ENCODE peak calls at places on chromosome 22, in nine cellular contexts. One of them, this sample, is unnamed.

GRCh38 chr22:39306456-39307361 is 12.7 kb downstream of the RPL3 start:
- DNase-seq in sigmoid colon: no peak
- DNase-seq in CD4-positive, CD25-positive, alpha-beta regulatory T cell: peak; percentile 38
- DNase-seq in IMR-90: no peak
- DNase-seq in CD8-positive, alpha-beta T cell: no peak
- DNase-seq in lung: no peak
- DNase-seq in small intestine: no peak
- DNase-seq in GM12878: no peak
- DNase-seq in ascending aorta: no peak
- DNase-seq in this sample: no peak

GRCh38 chr22:22410121-22410520 is 98.4 kb downstream of the ZNF280B start:
- DNase-seq in lung: no peak
- DNase-seq in IMR-90: no peak
- DNase-seq in GM12878: no peak
- DNase-seq in ascending aorta: no peak
- DNase-seq in CD4-positive, CD25-positive, alpha-beta regulatory T cell: no peak
- DNase-seq in small intestine: no peak
- DNase-seq in sigmoid colon: no peak
- DNase-seq in CD8-positive, alpha-beta T cell: no peak
- DNase-seq in this sample: no peak

GRCh38 chr22:19568337-19569311 is 44.4 kb upstream of the CLDN5 start:
- DNase-seq in ascending aorta: no peak
- DNase-seq in sigmoid colon: no peak
- DNase-seq in GM12878: no peak
- DNase-seq in lung: no peak
- DNase-seq in CD8-positive, alpha-beta T cell: no peak
- DNase-seq in IMR-90: peak; percentile 95
- DNase-seq in CD4-positive, CD25-positive, alpha-beta regulatory T cell: no peak
- DNase-seq in small intestine: no peak
- DNase-seq in this sample: no peak

GRCh38 chr22:39233736-39234120 is 11.1 kb downstream of the PDGFB start:
- DNase-seq in ascending aorta: no peak
- DNase-seq in CD4-positive, CD25-positive, alpha-beta regulatory T cell: no peak
- DNase-seq in small intestine: no peak
- DNase-seq in CD8-positive, alpha-beta T cell: no peak
- DNase-seq in sigmoid colon: no peak
- DNase-seq in IMR-90: no peak
- DNase-seq in GM12878: no peak
- DNase-seq in lung: no peak
- DNase-seq in this sample: no peak

GRCh38 chr22:17222503-17222902 is 3.3 kb upstream of the ADA2 start:
- DNase-seq in CD4-positive, CD25-positive, alpha-beta regulatory T cell: no peak
- DNase-seq in CD8-positive, alpha-beta T cell: no peak
- DNase-seq in GM12878: no peak
- DNase-seq in lung: no peak
- DNase-seq in ascending aorta: no peak
- DNase-seq in small intestine: no peak
- DNase-seq in IMR-90: no peak
- DNase-seq in sigmoid colon: no peak
- DNase-seq in this sample: no peak

GRCh38 chr22:46436595-46437163 is 100.7 kb downstream of the CELSR1 start:
- DNase-seq in GM12878: no peak
- DNase-seq in lung: no peak
- DNase-seq in CD8-positive, alpha-beta T cell: no peak
- DNase-seq in small intestine: no peak
- DNase-seq in IMR-90: peak; percentile 63
- DNase-seq in CD4-positive, CD25-positive, alpha-beta regulatory T cell: no peak
- DNase-seq in ascending aorta: no peak
- DNase-seq in sigmoid colon: no peak
- DNase-seq in this sample: no peak

GRCh38 chr22:20131856-20132685 is 467 bp downstream of the ZDHHC8 start:
- DNase-seq in sigmoid colon: peak; percentile 79
- DNase-seq in CD4-positive, CD25-positive, alpha-beta regulatory T cell: no peak
- DNase-seq in small intestine: no peak
- DNase-seq in CD8-positive, alpha-beta T cell: no peak
- DNase-seq in IMR-90: no peak
- DNase-seq in GM12878: no peak
- DNase-seq in lung: peak; percentile 56
- DNase-seq in ascending aorta: no peak
- DNase-seq in this sample: no peak

GRCh38 chr22:48099671-48100070 is 1337.2 kb downstream of the TBC1D22A start:
- DNase-seq in small intestine: no peak
- DNase-seq in CD4-positive, CD25-positive, alpha-beta regulatory T cell: no peak
- DNase-seq in ascending aorta: peak; percentile 40
- DNase-seq in IMR-90: no peak
- DNase-seq in lung: no peak
- DNase-seq in CD8-positive, alpha-beta T cell: no peak
- DNase-seq in sigmoid colon: peak; percentile 32
- DNase-seq in GM12878: no peak
- DNase-seq in this sample: no peak

GRCh38 chr22:29253561-29254282 is 14.1 kb downstream of the RHBDD3 start:
- DNase-seq in CD8-positive, alpha-beta T cell: no peak
- DNase-seq in small intestine: no peak
- DNase-seq in GM12878: no peak
- DNase-seq in sigmoid colon: no peak
- DNase-seq in CD4-positive, CD25-positive, alpha-beta regulatory T cell: no peak
- DNase-seq in ascending aorta: peak; percentile 48
- DNase-seq in lung: no peak
- DNase-seq in IMR-90: no peak
- DNase-seq in this sample: no peak

GRCh38 chr22:25100402-25100801 is 99.3 kb upstream of the CRYBB3 start:
- DNase-seq in small intestine: no peak
- DNase-seq in lung: no peak
- DNase-seq in CD4-positive, CD25-positive, alpha-beta regulatory T cell: no peak
- DNase-seq in sigmoid colon: no peak
- DNase-seq in CD8-positive, alpha-beta T cell: no peak
- DNase-seq in IMR-90: no peak
- DNase-seq in GM12878: no peak
- DNase-seq in ascending aorta: no peak
- DNase-seq in this sample: no peak

GRCh38 chr22:49590381-49590780 is 237.3 kb downstream of the BRD1 start:
- DNase-seq in CD4-positive, CD25-positive, alpha-beta regulatory T cell: no peak
- DNase-seq in sigmoid colon: peak; percentile 44
- DNase-seq in CD8-positive, alpha-beta T cell: no peak
- DNase-seq in GM12878: no peak
- DNase-seq in IMR-90: no peak
- DNase-seq in lung: no peak
- DNase-seq in small intestine: no peak
- DNase-seq in ascending aorta: no peak
- DNase-seq in this sample: no peak

GRCh38 chr22:46052801-46053562 is 76.0 kb upstream of the WNT7B start:
- DNase-seq in GM12878: no peak
- DNase-seq in CD8-positive, alpha-beta T cell: no peak
- DNase-seq in lung: peak; percentile 58
- DNase-seq in small intestine: peak; percentile 62
- DNase-seq in CD4-positive, CD25-positive, alpha-beta regulatory T cell: no peak
- DNase-seq in IMR-90: no peak
- DNase-seq in ascending aorta: peak; percentile 71
- DNase-seq in sigmoid colon: peak; percentile 78
- DNase-seq in this sample: no peak

GRCh38 chr22:25210831-25211230 is 8.6 kb upstream of the CRYBB2 start:
- DNase-seq in GM12878: no peak
- DNase-seq in IMR-90: no peak
- DNase-seq in ascending aorta: no peak
- DNase-seq in CD8-positive, alpha-beta T cell: no peak
- DNase-seq in sigmoid colon: no peak
- DNase-seq in lung: no peak
- DNase-seq in small intestine: no peak
- DNase-seq in CD4-positive, CD25-positive, alpha-beta regulatory T cell: no peak
- DNase-seq in this sample: no peak

GRCh38 chr22:24540470-24540869 is 14.5 kb downstream of the GUCD1 start:
- DNase-seq in CD4-positive, CD25-positive, alpha-beta regulatory T cell: no peak
- DNase-seq in CD8-positive, alpha-beta T cell: no peak
- DNase-seq in IMR-90: no peak
- DNase-seq in GM12878: no peak
- DNase-seq in sigmoid colon: no peak
- DNase-seq in lung: no peak
- DNase-seq in small intestine: no peak
- DNase-seq in ascending aorta: no peak
- DNase-seq in this sample: no peak

GRCh38 chr22:28019360-28019759 is 100.3 kb upstream of the PITPNB start:
- DNase-seq in CD8-positive, alpha-beta T cell: no peak
- DNase-seq in lung: no peak
- DNase-seq in sigmoid colon: peak; percentile 61
- DNase-seq in small intestine: no peak
- DNase-seq in CD4-positive, CD25-positive, alpha-beta regulatory T cell: no peak
- DNase-seq in GM12878: no peak
- DNase-seq in ascending aorta: peak; percentile 55
- DNase-seq in IMR-90: no peak
- DNase-seq in this sample: no peak

GRCh38 chr22:46001426-46002106 is 24.6 kb upstream of the WNT7B start:
- DNase-seq in lung: no peak
- DNase-seq in CD4-positive, CD25-positive, alpha-beta regulatory T cell: no peak
- DNase-seq in CD8-positive, alpha-beta T cell: no peak
- DNase-seq in small intestine: no peak
- DNase-seq in GM12878: no peak
- DNase-seq in IMR-90: no peak
- DNase-seq in ascending aorta: no peak
- DNase-seq in sigmoid colon: peak; percentile 65
- DNase-seq in this sample: no peak

GRCh38 chr22:38230108-38230825 is 28.5 kb downstream of the MAFF start:
- DNase-seq in small intestine: peak; percentile 85
- DNase-seq in ascending aorta: no peak
- DNase-seq in CD4-positive, CD25-positive, alpha-beta regulatory T cell: peak; percentile 39
- DNase-seq in sigmoid colon: no peak
- DNase-seq in GM12878: no peak
- DNase-seq in CD8-positive, alpha-beta T cell: no peak
- DNase-seq in IMR-90: no peak
- DNase-seq in lung: no peak
- DNase-seq in this sample: peak; percentile 48

GRCh38 chr22:44615602-44616180 is 86.3 kb upstream of the PRR5 start:
- DNase-seq in ascending aorta: no peak
- DNase-seq in sigmoid colon: no peak
- DNase-seq in CD4-positive, CD25-positive, alpha-beta regulatory T cell: no peak
- DNase-seq in GM12878: no peak
- DNase-seq in small intestine: no peak
- DNase-seq in IMR-90: no peak
- DNase-seq in CD8-positive, alpha-beta T cell: no peak
- DNase-seq in lung: no peak
- DNase-seq in this sample: no peak

GRCh38 chr22:36964110-36964509 is 50.7 kb downstream of the CSF2RB start:
- DNase-seq in ascending aorta: no peak
- DNase-seq in GM12878: no peak
- DNase-seq in small intestine: no peak
- DNase-seq in IMR-90: no peak
- DNase-seq in sigmoid colon: no peak
- DNase-seq in CD4-positive, CD25-positive, alpha-beta regulatory T cell: no peak
- DNase-seq in lung: no peak
- DNase-seq in CD8-positive, alpha-beta T cell: no peak
- DNase-seq in this sample: no peak
- H3K27ac ChIP-seq in ascending aorta: no peak overlapping the region
- H3K27ac ChIP-seq in GM12878: no peak overlapping the region
- H3K27ac ChIP-seq in small intestine: no peak overlapping the region
- H3K27ac ChIP-seq in IMR-90: no peak overlapping the region
- H3K27ac ChIP-seq in sigmoid colon: no peak overlapping the region
- H3K27ac ChIP-seq in CD4-positive, CD25-positive, alpha-beta regulatory T cell: no peak overlapping the region
- H3K27ac ChIP-seq in lung: no peak overlapping the region
- H3K27ac ChIP-seq in CD8-positive, alpha-beta T cell: no peak overlapping the region
- H3K27ac ChIP-seq in this sample: no peak overlapping the region

GRCh38 chr22:41415554-41415953 is 31.0 kb downstream of the TOB2 start:
- DNase-seq in ascending aorta: no peak
- DNase-seq in sigmoid colon: no peak
- DNase-seq in CD8-positive, alpha-beta T cell: no peak
- DNase-seq in small intestine: peak; percentile 53
- DNase-seq in CD4-positive, CD25-positive, alpha-beta regulatory T cell: no peak
- DNase-seq in lung: no peak
- DNase-seq in GM12878: no peak
- DNase-seq in IMR-90: no peak
- DNase-seq in this sample: no peak
- H3K27ac ChIP-seq in ascending aorta: peak overlapping the region; percentile 96
- H3K27ac ChIP-seq in sigmoid colon: peak overlapping the region; percentile 93
- H3K27ac ChIP-seq in CD8-positive, alpha-beta T cell: no peak overlapping the region
- H3K27ac ChIP-seq in small intestine: peak overlapping the region; percentile 61
- H3K27ac ChIP-seq in CD4-positive, CD25-positive, alpha-beta regulatory T cell: no peak overlapping the region
- H3K27ac ChIP-seq in lung: peak overlapping the region; percentile 96
- H3K27ac ChIP-seq in GM12878: peak overlapping the region; percentile 39
- H3K27ac ChIP-seq in IMR-90: no peak overlapping the region
- H3K27ac ChIP-seq in this sample: peak overlapping the region; percentile 59

DNA sequence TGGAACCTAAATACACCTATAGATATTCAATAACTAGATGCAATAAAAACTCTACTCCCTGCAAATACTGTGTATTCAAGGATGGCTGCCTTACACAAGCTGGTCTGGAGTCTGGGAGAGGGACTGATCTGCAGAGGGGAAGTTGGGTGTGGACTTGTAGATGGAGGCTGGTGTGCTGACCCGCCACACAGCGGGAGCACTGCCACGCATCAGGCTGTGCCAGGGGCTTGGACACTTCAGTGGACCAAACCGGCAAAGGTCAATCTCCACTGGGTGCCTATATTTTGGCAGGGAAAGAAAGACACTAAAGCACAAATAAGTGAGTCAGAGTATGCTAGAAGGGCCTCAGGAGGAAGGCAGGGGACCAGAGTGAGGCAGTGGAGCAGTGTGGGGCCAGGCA is 2.1 kb upstream of the SHANK3 start:
- DNase-seq in CD8-positive, alpha-beta T cell: no peak
- DNase-seq in IMR-90: no peak
- DNase-seq in sigmoid colon: no peak
- DNase-seq in ascending aorta: no peak
- DNase-seq in CD4-positive, CD25-positive, alpha-beta regulatory T cell: no peak
- DNase-seq in GM12878: no peak
- DNase-seq in lung: no peak
- DNase-seq in small intestine: no peak
- DNase-seq in this sample: no peak
- H3K27ac ChIP-seq in CD8-positive, alpha-beta T cell: no peak overlapping the region
- H3K27ac ChIP-seq in IMR-90: no peak overlapping the region
- H3K27ac ChIP-seq in sigmoid colon: peak overlapping the region; percentile 32
- H3K27ac ChIP-seq in ascending aorta: no peak overlapping the region
- H3K27ac ChIP-seq in CD4-positive, CD25-positive, alpha-beta regulatory T cell: no peak overlapping the region
- H3K27ac ChIP-seq in GM12878: no peak overlapping the region
- H3K27ac ChIP-seq in lung: peak overlapping the region; percentile 50
- H3K27ac ChIP-seq in small intestine: no peak overlapping the region
- H3K27ac ChIP-seq in this sample: no peak overlapping the region

GRCh38 chr22:42719133-42719532 is 1.5 kb downstream of the A4GALT start:
- DNase-seq in sigmoid colon: no peak
- DNase-seq in CD4-positive, CD25-positive, alpha-beta regulatory T cell: no peak
- DNase-seq in lung: no peak
- DNase-seq in IMR-90: no peak
- DNase-seq in ascending aorta: no peak
- DNase-seq in small intestine: no peak
- DNase-seq in CD8-positive, alpha-beta T cell: no peak
- DNase-seq in GM12878: no peak
- DNase-seq in this sample: no peak

GRCh38 chr22:42719656-42720262 is 911 bp downstream of the A4GALT start:
- DNase-seq in GM12878: no peak
- DNase-seq in ascending aorta: no peak
- DNase-seq in sigmoid colon: no peak
- DNase-seq in CD8-positive, alpha-beta T cell: no peak
- DNase-seq in IMR-90: no peak
- DNase-seq in CD4-positive, CD25-positive, alpha-beta regulatory T cell: no peak
- DNase-seq in small intestine: no peak
- DNase-seq in lung: no peak
- DNase-seq in this sample: no peak

GRCh38 chr22:42716649-42717127 is 4.0 kb downstream of the A4GALT start:
- DNase-seq in sigmoid colon: no peak
- DNase-seq in GM12878: peak; percentile 68
- DNase-seq in CD4-positive, CD25-positive, alpha-beta regulatory T cell: no peak
- DNase-seq in lung: no peak
- DNase-seq in IMR-90: no peak
- DNase-seq in small intestine: no peak
- DNase-seq in ascending aorta: no peak
- DNase-seq in CD8-positive, alpha-beta T cell: no peak
- DNase-seq in this sample: no peak

GRCh38 chr22:42716221-42716620 is 4.4 kb downstream of the A4GALT start:
- DNase-seq in small intestine: no peak
- DNase-seq in sigmoid colon: no peak
- DNase-seq in CD4-positive, CD25-positive, alpha-beta regulatory T cell: no peak
- DNase-seq in CD8-positive, alpha-beta T cell: no peak
- DNase-seq in lung: no peak
- DNase-seq in IMR-90: no peak
- DNase-seq in GM12878: peak; percentile 87
- DNase-seq in ascending aorta: no peak
- DNase-seq in this sample: no peak

GRCh38 chr22:42717197-42717967 is 3.3 kb downstream of the A4GALT start:
- DNase-seq in CD8-positive, alpha-beta T cell: no peak
- DNase-seq in lung: no peak
- DNase-seq in GM12878: no peak
- DNase-seq in CD4-positive, CD25-positive, alpha-beta regulatory T cell: no peak
- DNase-seq in sigmoid colon: no peak
- DNase-seq in IMR-90: no peak
- DNase-seq in small intestine: peak; percentile 14
- DNase-seq in ascending aorta: no peak
- DNase-seq in this sample: no peak
- H3K27ac ChIP-seq in CD8-positive, alpha-beta T cell: no peak overlapping the region
- H3K27ac ChIP-seq in lung: peak overlapping the region; percentile 41
- H3K27ac ChIP-seq in GM12878: peak overlapping the region; percentile 81
- H3K27ac ChIP-seq in CD4-positive, CD25-positive, alpha-beta regulatory T cell: no peak overlapping the region
- H3K27ac ChIP-seq in sigmoid colon: peak overlapping the region; percentile 96
- H3K27ac ChIP-seq in IMR-90: no peak overlapping the region
- H3K27ac ChIP-seq in small intestine: no peak overlapping the region
- H3K27ac ChIP-seq in ascending aorta: peak overlapping the region; percentile 2
- H3K27ac ChIP-seq in this sample: no peak overlapping the region

This sample was measured in caudate nucleus.